ENCODE peak calls at places on chromosomes 13 and 19, in eight cellular contexts. N, I, T, B, C, X, H and L are unnamed samples.

GRCh38 chr19:4647676-4648644 is 8.6 kb downstream of the TNFAIP8L1 start:
- DNase-seq in C (peak), T (no peak), X (no peak), N (peak), H (peak), I (no peak), B (no peak), L (no peak)

GRCh38 chr13:112968910-112969691 is at the start of gene MCF2L:
- DNase-seq in N (no peak), X (peak), I (peak), T (no peak), C (peak), H (peak), B (peak), L (no peak)

GRCh38 chr19:40217921-40218890 is at the start of gene TTC9B:
- DNase-seq in I (peak), H (no peak), B (no peak), N (no peak), C (no peak), T (no peak), X (no peak), L (no peak)

GRCh38 chr13:75129331-75129730 is 352.6 kb downstream of the TBC1D4 start:
- DNase-seq in N (no peak), C (no peak), B (peak), X (no peak), T (no peak), I (no peak), H (peak), L (no peak)

GRCh38 chr19:17196610-17197009 is 18.5 kb upstream of the USE1 start:
- DNase-seq in H (no peak), T (no peak), I (no peak), N (no peak), C (no peak), X (no peak), B (no peak), L (no peak)

GRCh38 chr19:41958367-41959055 is 610 bp downstream of the RABAC1 start:
- DNase-seq in N (peak), I (peak), X (peak), B (peak), H (peak), T (peak), C (peak), L (peak)

GRCh38 chr13:32791545-32792172 is 205.4 kb downstream of the PDS5B start:
- DNase-seq in C (no peak), X (peak), T (no peak), I (peak), H (peak), N (no peak), B (peak), L (no peak)

GRCh38 chr13:107753748-107754147 is 461.6 kb downstream of the LIG4 start:
- DNase-seq in N (no peak), X (no peak), T (no peak), C (no peak), H (no peak), I (no peak), B (no peak), L (no peak)

GRCh38 chr19:32914879-32915278 is 45.3 kb upstream of the SLC7A9 start:
- DNase-seq in I (no peak), X (no peak), B (peak), T (no peak), C (no peak), H (peak), N (no peak), L (no peak)

GRCh38 chr19:15285896-15286591 is 46.3 kb downstream of the BRD4 start:
- DNase-seq in B (no peak), H (no peak), N (no peak), C (no peak), X (no peak), T (no peak), I (no peak), L (no peak)

GRCh38 chr13:33139186-33139585 is 123.0 kb downstream of the KL start:
- DNase-seq in C (no peak), N (no peak), X (no peak), H (no peak), B (no peak), I (no peak), T (no peak), L (no peak)

GRCh38 chr19:29571181-29571580 is 34.9 kb upstream of the POP4 start:
- DNase-seq in I (no peak), T (no peak), H (no peak), N (no peak), C (no peak), X (no peak), B (no peak), L (no peak)

GRCh38 chr19:8262431-8262830 is 45.7 kb downstream of the CD320 start:
- DNase-seq in B (no peak), X (no peak), I (no peak), N (no peak), C (no peak), T (no peak), H (no peak), L (no peak)

GRCh38 chr13:20711301-20712044 is 8.0 kb downstream of the IL17D start:
- DNase-seq in H (no peak), T (no peak), X (no peak), N (no peak), C (peak), B (no peak), I (no peak), L (no peak)

GRCh38 chr13:38386421-38386820 is 36.8 kb downstream of the UFM1 start:
- DNase-seq in H (peak), T (no peak), N (no peak), B (peak), C (peak), X (no peak), I (no peak), L (no peak)

GRCh38 chr13:21076265-21076653 is 14.9 kb upstream of the LATS2 start:
- DNase-seq in N (no peak), X (no peak), B (no peak), T (no peak), C (no peak), I (no peak), H (peak), L (no peak)

GRCh38 chr13:27622102-27622820 is 569 bp downstream of the POLR1D start:
- DNase-seq in X (peak), N (no peak), T (no peak), I (no peak), C (no peak), B (peak), H (peak), L (no peak)

DNA sequence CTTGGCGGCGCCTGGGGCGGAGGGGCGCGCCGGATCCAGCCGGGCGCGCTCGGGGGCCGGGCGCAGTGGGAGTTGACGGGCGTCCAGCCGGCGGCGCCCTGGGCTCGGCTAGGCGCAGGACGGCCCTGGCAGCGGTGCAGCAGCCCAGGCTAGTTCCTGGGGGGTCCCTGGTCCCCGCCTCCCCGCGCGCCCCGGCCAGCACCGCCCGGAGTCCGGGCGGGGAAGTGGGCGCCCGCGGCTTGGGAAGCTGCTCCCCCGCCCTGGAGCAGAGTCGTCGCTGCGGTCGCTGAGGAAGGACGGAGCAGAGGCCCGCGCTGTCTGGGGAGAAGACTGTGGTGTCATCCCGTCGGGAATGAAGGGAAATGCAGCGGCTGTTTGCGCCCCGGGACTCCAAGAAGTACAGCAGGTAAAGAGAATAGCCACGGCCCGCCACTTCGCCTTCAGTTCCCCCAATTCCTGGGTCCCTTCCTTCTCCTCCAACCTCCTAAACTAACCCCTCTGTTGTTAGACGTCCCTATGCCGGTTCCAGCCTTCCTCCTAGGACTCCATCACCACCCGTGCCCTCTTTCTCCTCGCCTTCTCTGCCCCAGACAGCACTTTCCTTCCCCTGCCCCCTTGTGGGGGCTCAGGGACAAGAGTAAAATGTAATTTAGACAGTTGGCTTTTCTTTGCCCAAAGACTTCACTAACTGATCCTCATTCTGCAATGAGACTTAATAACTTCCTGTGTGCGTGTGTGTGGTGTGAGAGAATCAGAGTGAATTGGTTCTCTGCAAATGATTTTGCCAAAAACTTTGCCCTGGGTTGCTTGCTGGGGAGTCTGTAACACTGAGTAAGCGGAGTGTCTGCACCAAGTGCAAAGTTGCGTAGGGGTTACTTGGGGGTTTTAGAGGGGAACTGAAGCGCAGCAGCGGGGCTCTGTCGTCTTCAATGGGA is 20.3 kb upstream of the SGCG start:
- DNase-seq in B (peak), X (no peak), H (no peak), N (no peak), T (no peak), C (peak), I (no peak), L (peak)
- TF ChIP-seq CTCF in B (peak), X (no peak), H (peak), N (no peak), T (no peak), C (no peak), I (no peak), L (no peak)

GRCh38 chr19:44552324-44552723 is 22.8 kb upstream of the CEACAM20 start:
- DNase-seq in N (peak), X (no peak), H (peak), C (peak), B (peak), I (no peak), T (no peak), L (peak)
- TF ChIP-seq CTCF in N (peak), X (peak), H (peak), C (peak), B (peak), I (no peak), T (no peak), L (peak)

GRCh38 chr19:38555200-38555599 is 62.6 kb downstream of the MAP4K1 start:
- DNase-seq in T (no peak), H (no peak), I (no peak), X (no peak), B (no peak), N (no peak), C (no peak), L (no peak)

GRCh38 chr19:38559428-38560401 is 58.0 kb downstream of the MAP4K1 start:
- DNase-seq in N (no peak), T (no peak), C (no peak), H (no peak), I (no peak), B (peak), X (no peak), L (no peak)

GRCh38 chr19:38557205-38557799 is 60.5 kb downstream of the MAP4K1 start:
- DNase-seq in X (no peak), T (no peak), I (no peak), H (no peak), C (no peak), B (no peak), N (no peak), L (no peak)

GRCh38 chr19:38554676-38555141 is 63.0 kb downstream of the MAP4K1 start:
- DNase-seq in I (no peak), N (no peak), B (no peak), T (no peak), C (no peak), X (no peak), H (no peak), L (no peak)

GRCh38 chr19:38556521-38557174 is 61.1 kb downstream of the MAP4K1 start:
- DNase-seq in T (no peak), H (no peak), B (peak), I (no peak), X (no peak), C (peak), N (no peak), L (no peak)
- TF ChIP-seq CTCF in T (no peak), H (peak), B (no peak), I (no peak), X (no peak), C (peak), N (peak), L (peak)

DNA sequence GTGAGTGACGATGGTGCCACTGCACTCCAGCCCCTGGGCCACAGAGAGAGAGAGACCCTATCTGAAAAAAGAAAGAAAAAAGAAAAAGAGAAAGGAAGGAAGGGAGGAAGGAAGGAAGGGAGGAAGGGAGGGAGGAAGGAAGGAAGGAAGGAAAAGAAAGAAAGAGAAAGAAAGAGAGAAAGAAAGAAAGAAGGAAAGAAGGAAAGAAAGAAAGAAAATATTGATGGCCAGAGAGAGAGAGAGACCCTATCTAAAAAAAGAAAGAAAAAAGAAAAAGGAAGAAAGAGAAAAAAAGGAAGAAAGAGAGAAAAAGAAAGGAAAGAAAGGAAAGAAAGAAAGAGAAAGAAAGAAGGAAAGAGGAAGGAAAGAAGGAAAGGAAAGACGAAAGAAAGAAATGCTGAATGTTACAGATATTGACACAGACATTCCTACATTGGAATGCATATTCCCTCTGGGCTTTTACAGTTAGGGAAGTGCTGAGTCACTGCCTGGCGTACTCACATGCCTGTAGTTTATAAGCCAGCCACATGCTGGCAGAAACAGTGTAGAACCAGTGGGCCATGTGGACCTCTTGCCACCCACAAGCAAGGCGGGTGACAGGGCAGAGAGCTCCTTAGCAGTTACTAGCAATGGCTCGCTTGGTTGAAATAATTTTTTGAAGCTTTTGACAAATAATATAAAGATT is 34.6 kb upstream of the SLC46A3 start:
- DNase-seq in T (peak), I (no peak), B (peak), X (peak), H (peak), C (peak), N (peak), L (no peak)
- TF ChIP-seq CTCF in T (no peak), I (no peak), B (peak), X (peak), H (no peak), C (peak), N (peak), L (no peak)

DNA sequence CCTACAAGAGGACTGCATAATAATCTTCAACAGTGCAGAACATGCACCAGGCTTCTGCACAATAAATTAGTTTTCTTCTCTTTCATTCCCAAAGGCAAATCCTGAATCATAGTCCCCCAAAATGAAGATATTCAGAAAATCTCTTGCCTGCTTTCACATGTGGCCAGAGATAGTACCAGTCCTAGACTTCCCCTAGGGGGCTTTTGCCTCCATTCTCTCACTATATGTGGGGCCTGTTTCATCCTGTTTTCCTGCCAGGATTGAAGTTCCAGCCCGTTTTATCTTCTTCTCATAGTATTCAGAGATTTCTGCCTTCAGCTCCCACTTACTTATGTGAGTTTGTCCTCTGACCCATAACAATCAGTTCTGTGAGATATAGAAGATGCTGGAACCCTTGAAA is 421.8 kb upstream of the PCDH9 start:
- DNase-seq in H (no peak), C (no peak), N (no peak), B (no peak), X (no peak), T (no peak), I (no peak), L (no peak)
- TF ChIP-seq CTCF in H (no peak), C (no peak), N (peak), B (no peak), X (no peak), T (no peak), I (no peak), L (no peak)

GRCh38 chr13:92716749-92717148 is 509.9 kb upstream of the GPC6 start:
- DNase-seq in C (peak), N (peak), I (no peak), H (peak), X (peak), B (peak), T (no peak), L (no peak)
- TF ChIP-seq CTCF in C (peak), N (peak), I (no peak), H (peak), X (peak), B (peak), T (peak), L (no peak)

GRCh38 chr19:23273022-23273593 is 22.9 kb upstream of the ZNF724 start:
- DNase-seq in T (no peak), I (no peak), C (no peak), H (no peak), X (peak), B (no peak), N (no peak), L (no peak)

GRCh38 chr19:23273594-23274412 is 23.6 kb upstream of the ZNF724 start:
- DNase-seq in C (peak), B (peak), X (peak), I (peak), H (peak), T (peak), N (peak), L (peak)
- TF ChIP-seq CTCF in C (no peak), B (no peak), X (no peak), I (no peak), H (no peak), T (no peak), N (peak), L (no peak)

GRCh38 chr19:2543463-2544442 is 67.8 kb downstream of the GADD45B start:
- DNase-seq in X (peak), H (peak), T (peak), I (peak), B (peak), C (peak), N (peak), L (peak)
- TF ChIP-seq CTCF in X (peak), H (peak), T (no peak), I (no peak), B (peak), C (peak), N (peak), L (no peak)

GRCh38 chr13:60091573-60091972 is 72.2 kb downstream of the DIAPH3 start:
- DNase-seq in T (no peak), X (no peak), C (no peak), I (no peak), N (no peak), H (no peak), B (no peak), L (no peak)
- TF ChIP-seq CTCF in T (no peak), X (peak), C (peak), I (no peak), N (no peak), H (peak), B (no peak), L (no peak)

GRCh38 chr13:79405501-79405830 is 589 bp downstream of the RBM26 start:
- DNase-seq in X (no peak), H (peak), I (no peak), N (no peak), C (no peak), B (no peak), T (no peak), L (no peak)

GRCh38 chr13:79407349-79407979 is 1.4 kb upstream of the RBM26 start:
- DNase-seq in N (no peak), X (no peak), B (no peak), C (no peak), H (no peak), I (no peak), T (no peak), L (no peak)

GRCh38 chr13:79404985-79405384 is 1.1 kb downstream of the RBM26 start:
- DNase-seq in C (no peak), T (no peak), N (no peak), B (no peak), I (no peak), H (peak), X (no peak), L (no peak)

GRCh38 chr13:79406597-79406908 is 498 bp upstream of the RBM26 start:
- DNase-seq in H (no peak), T (no peak), N (no peak), C (no peak), B (no peak), X (no peak), I (no peak), L (no peak)

GRCh38 chr13:79405831-79406596 is at the start of gene RBM26:
- DNase-seq in X (peak), N (peak), H (peak), T (peak), I (peak), C (peak), B (peak), L (peak)
- TF ChIP-seq CTCF in X (no peak), N (peak), H (peak), T (no peak), I (peak), C (peak), B (no peak), L (no peak)